ENCODE peak calls at places on chromosomes 5 and 9, in four cellular contexts. R is natural killer cell; Y is naive thymus-derived CD8-positive, alpha-beta T cell; P is NCI-H1092 treated with DMSO at 0.1 percent for 48 hours. W is an unnamed sample.

GRCh38 chr5:14112998-14113652 is 30.0 kb upstream of the TRIO start:
- DNase-seq in R (no peak), Y (no peak), P (no peak), W (no peak)

GRCh38 chr9:129225815-129226214 is 47.8 kb upstream of the IER5L start:
- DNase-seq in R (no peak), Y (peak), P (no peak), W (no peak)

GRCh38 chr5:74686962-74687751 is 2.1 kb downstream of the HEXB start:
- DNase-seq in R (no peak), Y (no peak), P (no peak), W (no peak)

GRCh38 chr5:142152383-142152730 is 43.8 kb downstream of the NDFIP1 start:
- DNase-seq in R (no peak), Y (no peak), P (no peak), W (no peak)

GRCh38 chr9:5326893-5327548 is 12.7 kb downstream of the RLN1 start:
- DNase-seq in R (no peak), Y (no peak), P (no peak), W (peak)

GRCh38 chr5:2752059-2752874 is 790 bp upstream of the IRX2 start:
- DNase-seq in R (no peak), Y (no peak), P (peak), W (no peak)

GRCh38 chr5:6581559-6582426 is 51.1 kb downstream of the NSUN2 start:
- DNase-seq in R (no peak), Y (no peak), P (no peak), W (no peak)

GRCh38 chr9:108860354-108860753 is 1.7 kb upstream of the ACTL7A start:
- DNase-seq in R (no peak), Y (no peak), P (no peak), W (no peak)

GRCh38 chr9:131279196-131279926 is 3.1 kb upstream of the FAM78A start:
- DNase-seq in R (no peak), Y (no peak), P (no peak), W (no peak)

GRCh38 chr5:59562756-59563389 is 330.7 kb downstream of the PDE4D start:
- DNase-seq in R (peak), Y (peak), P (no peak), W (no peak)

GRCh38 chr9:75087279-75087823 is 604 bp downstream of the NMRK1 start:
- DNase-seq in R (peak), Y (peak), P (peak), W (peak)

W was measured in progenitor cell of endocrine pancreas.